ENCODE peak calls at places on chromosomes 12 and 14, in ten cellular contexts. K is endothelial cell of umbilical vein, V is coronary artery, W is OCI-LY7, L is GM12865, Y is right atrium auricular region, B is transverse colon, M is astrocyte, D is fibroblast of pulmonary artery, O is IMR-90. G is an unnamed sample.

GRCh38 chr12:56224954-56225353 is 812 bp downstream of the NABP2 start:
- DNase-seq in B (no peak), D (no peak), O (no peak), W (no peak), M (no peak), Y (no peak), K (no peak), V (no peak), L (no peak), G (no peak)

GRCh38 chr12:15978431-15978950 is 67.4 kb downstream of the DERA start:
- DNase-seq in B (no peak), V (no peak), D (peak; percentile 92), L (no peak), O (peak; percentile 60), M (peak; percentile 88), Y (no peak), W (no peak), K (peak; percentile 92), G (no peak)

GRCh38 chr12:80412343-80412953 is 31.6 kb upstream of the PTPRQ start:
- DNase-seq in D (peak; percentile 76), O (peak; percentile 69), M (peak; percentile 34), L (peak; percentile 63), B (no peak), W (peak; percentile 67), V (no peak), K (peak; percentile 56), Y (no peak), G (peak; percentile 63)

GRCh38 chr12:39866135-39866534 is 239.7 kb downstream of the SLC2A13 start:
- DNase-seq in Y (no peak), L (no peak), M (no peak), V (no peak), K (no peak), O (no peak), B (no peak), D (no peak), W (no peak), G (no peak)

GRCh38 chr14:61644834-61645233 is 50.5 kb upstream of the HIF1A start:
- DNase-seq in O (peak; percentile 49), K (no peak), W (peak; percentile 90), V (no peak), Y (no peak), M (no peak), L (peak; percentile 44), D (no peak), B (no peak), G (no peak)

GRCh38 chr14:33516898-33517436 is 433.9 kb downstream of the EGLN3 start:
- DNase-seq in Y (no peak), M (no peak), D (no peak), W (no peak), B (no peak), L (no peak), O (no peak), K (no peak), V (no peak), G (no peak)

GRCh38 chr14:104820669-104821228 is 19.8 kb downstream of the ZBTB42 start:
- DNase-seq in K (peak; percentile 49), D (peak; percentile 73), W (no peak), B (peak; percentile 65), O (peak; percentile 72), M (peak; percentile 51), Y (no peak), V (no peak), L (no peak), G (no peak)

GRCh38 chr12:24232531-24232930 is 283.1 kb upstream of the SOX5 start:
- DNase-seq in K (no peak), V (no peak), D (no peak), B (no peak), M (no peak), L (no peak), Y (no peak), W (no peak), O (no peak), G (no peak)

GRCh38 chr14:21940887-21941855 is 267.6 kb upstream of the OR4E1 start:
- DNase-seq in M (no peak), O (peak; percentile 2), D (peak; percentile 18), B (no peak), L (peak; percentile 28), W (peak; percentile 52), K (peak; percentile 27), V (no peak), Y (no peak), G (peak; percentile 21)

GRCh38 chr12:105920161-105920684 is 218.5 kb downstream of the NUAK1 start:
- DNase-seq in Y (no peak), D (peak; percentile 72), W (no peak), M (peak; percentile 49), B (no peak), O (no peak), V (no peak), K (peak; percentile 61), L (no peak), G (no peak)

GRCh38 chr12:72063073-72063472 is 124.4 kb downstream of the TPH2 start:
- DNase-seq in O (no peak), L (no peak), B (no peak), W (no peak), K (no peak), V (no peak), D (no peak), M (no peak), Y (no peak), G (no peak)

GRCh38 chr14:47843236-47843635 is 167.8 kb upstream of the MDGA2 start:
- DNase-seq in B (no peak), K (no peak), O (no peak), L (no peak), W (no peak), D (no peak), M (no peak), V (no peak), Y (no peak), G (no peak)

DNA sequence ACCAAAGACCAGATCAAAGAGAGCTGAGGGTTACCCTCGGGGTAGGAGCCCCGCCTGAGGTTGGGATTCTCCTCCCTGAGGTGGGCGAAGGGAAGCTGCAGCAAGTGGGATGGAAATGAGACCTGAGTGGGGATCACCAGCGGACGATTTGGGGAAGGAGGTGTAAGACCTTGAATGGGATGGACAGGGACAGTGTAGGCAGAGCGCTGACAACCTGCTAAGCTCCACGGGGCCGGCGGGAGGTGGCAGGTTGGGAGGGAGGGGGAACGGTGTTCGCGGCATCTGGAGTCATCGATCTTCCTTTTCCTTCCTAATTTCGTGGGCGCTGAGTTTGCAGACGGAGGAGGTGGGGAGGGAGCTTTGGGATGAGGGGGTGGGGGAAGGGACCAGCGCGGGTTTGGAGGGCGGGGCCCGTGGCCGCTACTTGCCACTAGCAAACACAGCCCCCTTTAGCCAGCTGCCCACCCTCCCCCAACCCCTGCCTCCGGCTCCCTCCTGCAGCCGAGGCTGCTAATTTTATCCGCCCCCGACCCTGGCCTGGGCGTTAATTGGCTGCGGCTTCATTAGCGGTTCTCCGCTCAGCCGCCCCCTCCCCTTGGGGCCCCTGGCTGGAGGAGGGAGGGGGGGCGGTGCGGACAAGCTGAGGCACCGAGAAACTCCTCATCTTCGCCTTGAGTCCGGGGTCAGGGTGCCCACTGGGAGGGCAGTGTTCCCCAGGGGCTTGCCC is 2.8 kb upstream of the SHMT2 start:
- DNase-seq in M (no peak), D (no peak), Y (no peak), O (no peak), V (no peak), B (no peak), K (no peak), W (peak; percentile 47), L (no peak), G (peak; percentile 67)
- H3K4me3 ChIP-seq in M (no peak overlapping the region), D (no peak overlapping the region), Y (no peak overlapping the region), O (no peak overlapping the region), V (peak overlapping the region; percentile 21), B (no peak overlapping the region), K (no peak overlapping the region), W (peak overlapping the region; percentile 56), L (no peak overlapping the region), G (no peak overlapping the region)

GRCh38 chr12:5388581-5389535 is 43.0 kb upstream of the NTF3 start:
- DNase-seq in K (no peak), O (peak; percentile 18), B (no peak), W (no peak), V (no peak), L (no peak), M (peak; percentile 34), D (no peak), Y (no peak), G (no peak)

GRCh38 chr12:5390174-5390799 is 41.6 kb upstream of the NTF3 start:
- DNase-seq in O (no peak), W (no peak), B (no peak), K (no peak), M (peak; percentile 3), V (no peak), D (no peak), L (no peak), Y (no peak), G (no peak)

GRCh38 chr12:5392961-5393360 is 38.9 kb upstream of the NTF3 start:
- DNase-seq in K (no peak), V (no peak), D (no peak), B (no peak), Y (no peak), O (no peak), M (no peak), W (no peak), L (no peak), G (no peak)

GRCh38 chr12:5395443-5396401 is 36.2 kb upstream of the NTF3 start:
- DNase-seq in V (no peak), L (no peak), D (no peak), W (no peak), K (no peak), M (no peak), B (no peak), Y (no peak), O (no peak), G (no peak)

GRCh38 chr12:5391638-5392037 is 40.3 kb upstream of the NTF3 start:
- DNase-seq in V (no peak), B (no peak), L (no peak), M (peak; percentile 12), W (no peak), D (peak; percentile 2), K (no peak), O (peak; percentile 21), Y (no peak), G (no peak)
- H3K4me3 ChIP-seq in V (no peak overlapping the region), B (no peak overlapping the region), L (no peak overlapping the region), M (no peak overlapping the region), W (no peak overlapping the region), D (no peak overlapping the region), K (no peak overlapping the region), O (no peak overlapping the region), Y (no peak overlapping the region), G (no peak overlapping the region)

GRCh38 chr12:54304187-54304810 is 3.5 kb upstream of the NFE2 start:
- DNase-seq in W (peak; percentile 24), V (peak; percentile 81), L (no peak), B (peak; percentile 69), D (peak; percentile 74), Y (peak; percentile 73), K (no peak), M (peak; percentile 49), O (no peak), G (peak; percentile 100)
- H3K4me3 ChIP-seq in W (no peak overlapping the region), V (peak overlapping the region; percentile 45), L (no peak overlapping the region), B (no peak overlapping the region), D (no peak overlapping the region), Y (no peak overlapping the region), K (no peak overlapping the region), M (no peak overlapping the region), O (no peak overlapping the region), G (peak overlapping the region; percentile 30)

GRCh38 chr12:34349673-34349961 is 327.3 kb downstream of the ALG10 start:
- DNase-seq in M (no peak), O (no peak), K (no peak), D (no peak), V (no peak), W (no peak), Y (no peak), L (no peak), B (no peak), G (no peak)
- H3K4me3 ChIP-seq in M (no peak overlapping the region), O (no peak overlapping the region), K (no peak overlapping the region), D (no peak overlapping the region), V (no peak overlapping the region), W (no peak overlapping the region), Y (no peak overlapping the region), L (no peak overlapping the region), B (no peak overlapping the region), G (no peak overlapping the region)

G was measured in NB4.